ENCODE peak calls at places on chromosomes 5 and 9, in four cellular contexts. Y, G, Z and C are unnamed samples.

GRCh38 chr5:157266286-157267007 is 524 bp downstream of the CYFIP2 start:
- DNase-seq in Y (no peak), G (no peak), Z (peak), C (no peak)

GRCh38 chr5:149172261-149172660 is 31.0 kb downstream of the ABLIM3 start:
- DNase-seq in Y (peak), G (no peak), Z (no peak), C (no peak)

GRCh38 chr5:5583832-5584231 is 161.4 kb downstream of the ICE1 start:
- DNase-seq in Y (no peak), G (no peak), Z (no peak), C (no peak)

GRCh38 chr9:28651050-28651722 is 1077.9 kb upstream of the C9orf72 start:
- DNase-seq in Y (no peak), G (no peak), Z (no peak), C (no peak)

GRCh38 chr9:107094370-107094769 is 188.7 kb upstream of the RAD23B start:
- DNase-seq in Y (no peak), G (no peak), Z (no peak), C (no peak)

GRCh38 chr5:163306421-163306820 is 131.0 kb upstream of the CCNG1 start:
- DNase-seq in Y (no peak), G (no peak), Z (no peak), C (no peak)

GRCh38 chr9:89781838-89782237 is 177.0 kb downstream of the GADD45G start:
- DNase-seq in Y (no peak), G (peak), Z (no peak), C (no peak)

GRCh38 chr5:103360475-103360874 is 101.9 kb downstream of the MACIR start:
- DNase-seq in Y (no peak), G (no peak), Z (no peak), C (no peak)

GRCh38 chr9:123893146-123893545 is 36.8 kb downstream of the DENND1A start:
- DNase-seq in Y (no peak), G (no peak), Z (no peak), C (no peak)

GRCh38 chr5:108747111-108748009 is at the start of gene FER:
- DNase-seq in Y (peak), G (no peak), Z (no peak), C (no peak)

GRCh38 chr5:400282-401215 is 42.4 kb upstream of the EXOC3 start:
- DNase-seq in Y (no peak), G (peak), Z (no peak), C (no peak)

GRCh38 chr9:16337322-16338029 is 533.0 kb downstream of the BNC2 start:
- DNase-seq in Y (peak), G (no peak), Z (no peak), C (no peak)

GRCh38 chr5:133508845-133509741 is 103.2 kb downstream of the FSTL4 start:
- DNase-seq in Y (peak), G (no peak), Z (no peak), C (no peak)

GRCh38 chr5:139664727-139665351 is 16.7 kb downstream of the CXXC5 start:
- DNase-seq in Y (no peak), G (peak), Z (peak), C (no peak)

GRCh38 chr9:134641173-134641985 is at the start of gene COL5A1:
- DNase-seq in Y (no peak), G (peak), Z (peak), C (no peak)

GRCh38 chr9:13354733-13355132 is 75.2 kb upstream of the MPDZ start:
- DNase-seq in Y (no peak), G (no peak), Z (no peak), C (no peak)

GRCh38 chr9:11794984-11795383 is 898.2 kb upstream of the TYRP1 start:
- DNase-seq in Y (no peak), G (no peak), Z (no peak), C (no peak)

GRCh38 chr9:133492061-133493021 is 13.4 kb upstream of the SLC2A6 start:
- DNase-seq in Y (no peak), G (peak), Z (no peak), C (no peak)

GRCh38 chr9:16417101-16417500 is 453.4 kb downstream of the BNC2 start:
- DNase-seq in Y (peak), G (no peak), Z (no peak), C (no peak)

GRCh38 chr9:125990793-125991220 is 243.6 kb downstream of the PBX3 start:
- DNase-seq in Y (no peak), G (peak), Z (peak), C (no peak)

GRCh38 chr9:87620727-87621322 is 105.1 kb upstream of the CTSL start:
- DNase-seq in Y (no peak), G (no peak), Z (no peak), C (no peak)

GRCh38 chr9:104088416-104088815 is 5.7 kb upstream of the SMC2 start:
- DNase-seq in Y (no peak), G (no peak), Z (no peak), C (no peak)

GRCh38 chr9:19701991-19702390 is 86.8 kb downstream of the SLC24A2 start:
- DNase-seq in Y (no peak), G (no peak), Z (no peak), C (no peak)

GRCh38 chr9:19698960-19699359 is 89.9 kb downstream of the SLC24A2 start:
- DNase-seq in Y (no peak), G (no peak), Z (no peak), C (no peak)

GRCh38 chr9:19703702-19704101 is 85.1 kb downstream of the SLC24A2 start:
- DNase-seq in Y (no peak), G (no peak), Z (no peak), C (no peak)

GRCh38 chr9:19699757-19700156 is 89.1 kb downstream of the SLC24A2 start:
- DNase-seq in Y (no peak), G (no peak), Z (no peak), C (no peak)

GRCh38 chr9:19701274-19701673 is 87.6 kb downstream of the SLC24A2 start:
- DNase-seq in Y (no peak), G (no peak), Z (no peak), C (no peak)
- H3K27ac ChIP-seq in Y (no peak), G (no peak), Z (no peak), C (no peak)

GRCh38 chr5:17089690-17090089 is 127.7 kb upstream of the BASP1 start:
- DNase-seq in Y (no peak), G (no peak), Z (no peak), C (no peak)

GRCh38 chr5:17089001-17089400 is 128.4 kb upstream of the BASP1 start:
- DNase-seq in Y (no peak), G (no peak), Z (no peak), C (no peak)

GRCh38 chr5:17088051-17088450 is 129.4 kb upstream of the BASP1 start:
- DNase-seq in Y (no peak), G (no peak), Z (no peak), C (no peak)

GRCh38 chr5:17090839-17091238 is 126.6 kb upstream of the BASP1 start:
- DNase-seq in Y (no peak), G (no peak), Z (no peak), C (no peak)

DNA sequence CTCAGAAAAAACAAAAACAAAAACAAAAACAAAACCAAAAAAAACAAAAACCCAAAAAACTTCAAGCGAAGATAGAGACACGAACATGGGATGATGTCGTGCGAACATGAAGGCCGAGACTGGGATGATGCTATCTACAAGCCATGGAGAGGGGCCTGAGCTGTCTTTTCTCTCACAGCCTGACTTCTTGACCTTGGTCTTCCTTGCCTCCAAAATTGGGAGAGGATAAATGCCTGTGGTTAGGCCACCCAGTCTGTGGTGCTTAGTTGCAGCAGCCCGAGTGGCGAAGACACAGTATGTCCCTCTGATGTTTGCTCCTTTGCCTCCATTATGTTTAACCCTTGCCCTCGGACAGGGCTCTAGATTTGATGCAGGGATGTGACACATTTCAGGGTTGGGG is 130.4 kb upstream of the BASP1 start:
- DNase-seq in Y (no peak), G (no peak), Z (no peak), C (no peak)
- H3K27ac ChIP-seq in Y (no peak), G (no peak), Z (no peak), C (no peak)

DNA sequence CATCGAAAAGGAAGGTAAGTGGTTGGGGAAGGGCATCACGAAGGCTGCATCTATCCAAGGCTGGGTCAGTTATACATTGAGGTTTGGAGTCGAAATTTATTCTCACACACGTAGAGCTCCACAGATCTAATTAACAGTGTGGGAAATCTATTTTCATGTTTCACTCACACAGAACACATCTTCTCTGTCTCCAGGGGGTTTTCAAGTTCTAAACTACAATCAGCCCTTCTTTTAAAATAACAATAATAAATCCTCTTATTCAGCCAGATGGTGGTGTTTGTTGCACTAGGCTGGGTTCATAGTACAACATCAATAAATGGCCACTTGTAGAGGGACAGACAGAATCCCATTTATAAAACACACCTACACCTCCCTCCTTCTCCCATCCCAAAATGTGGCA is 174.5 kb upstream of the KLF9 start:
- DNase-seq in Y (no peak), G (no peak), Z (no peak), C (no peak)
- H3K27ac ChIP-seq in Y (no peak), G (peak), Z (peak), C (peak)

DNA sequence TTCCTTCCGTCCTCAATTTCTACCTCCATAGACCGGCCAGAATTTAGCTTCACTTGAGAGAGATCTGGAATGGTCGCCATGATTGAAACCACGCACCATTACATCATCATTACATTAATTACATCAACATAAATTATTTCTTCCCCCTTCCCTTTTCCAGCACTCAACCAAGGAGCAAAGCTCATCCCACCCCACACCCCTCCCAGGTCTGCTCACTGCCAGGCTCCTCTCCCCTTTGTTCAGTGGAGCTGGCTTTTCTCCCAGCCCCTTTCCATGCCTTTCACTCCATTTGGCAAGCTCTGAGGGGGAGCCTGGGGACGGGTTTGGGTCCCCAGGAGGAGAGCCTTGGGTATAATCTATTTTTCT is 8.4 kb downstream of the RACK1 start:
- DNase-seq in Y (no peak), G (no peak), Z (no peak), C (no peak)
- H3K27ac ChIP-seq in Y (peak), G (no peak), Z (no peak), C (no peak)

DNA sequence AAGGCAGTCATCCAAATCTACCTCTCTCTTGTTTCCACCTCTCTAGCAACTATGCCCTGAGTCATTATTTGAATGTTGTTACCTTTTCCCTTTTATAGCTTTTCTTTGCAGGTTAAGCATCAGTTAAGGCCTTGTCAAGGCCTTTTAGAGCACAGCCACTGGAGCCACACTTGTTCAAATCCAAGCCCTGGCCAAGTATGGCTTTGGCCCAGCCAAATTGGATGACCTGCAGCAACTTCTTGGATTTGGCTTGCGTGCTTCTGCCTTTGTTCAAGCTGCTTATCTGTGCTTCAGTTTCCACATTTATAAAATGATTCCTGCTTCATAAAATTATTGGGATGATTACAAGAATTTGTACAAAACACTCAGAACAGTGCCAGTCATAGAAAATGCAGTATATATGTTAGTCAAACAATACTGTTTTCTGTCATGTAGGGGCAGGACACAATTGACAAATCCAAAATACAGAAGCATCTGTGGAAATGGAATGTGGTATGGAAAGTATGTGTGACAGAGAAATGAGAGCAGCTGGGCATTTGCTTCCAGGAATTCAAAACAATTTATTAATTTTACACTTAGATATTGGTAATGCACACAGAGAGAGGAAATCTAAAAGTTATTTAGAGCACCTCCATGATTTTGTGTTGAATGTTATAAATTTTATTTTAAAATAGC is 17.9 kb upstream of the RLN1 start:
- DNase-seq in Y (no peak), G (no peak), Z (no peak), C (no peak)
- H3K27ac ChIP-seq in Y (no peak), G (no peak), Z (no peak), C (no peak)

GRCh38 chr5:78959767-78960166 is 25.3 kb downstream of the ARSB start:
- DNase-seq in Y (no peak), G (no peak), Z (no peak), C (no peak)
- H3K27ac ChIP-seq in Y (no peak), G (no peak), Z (no peak), C (no peak)

DNA sequence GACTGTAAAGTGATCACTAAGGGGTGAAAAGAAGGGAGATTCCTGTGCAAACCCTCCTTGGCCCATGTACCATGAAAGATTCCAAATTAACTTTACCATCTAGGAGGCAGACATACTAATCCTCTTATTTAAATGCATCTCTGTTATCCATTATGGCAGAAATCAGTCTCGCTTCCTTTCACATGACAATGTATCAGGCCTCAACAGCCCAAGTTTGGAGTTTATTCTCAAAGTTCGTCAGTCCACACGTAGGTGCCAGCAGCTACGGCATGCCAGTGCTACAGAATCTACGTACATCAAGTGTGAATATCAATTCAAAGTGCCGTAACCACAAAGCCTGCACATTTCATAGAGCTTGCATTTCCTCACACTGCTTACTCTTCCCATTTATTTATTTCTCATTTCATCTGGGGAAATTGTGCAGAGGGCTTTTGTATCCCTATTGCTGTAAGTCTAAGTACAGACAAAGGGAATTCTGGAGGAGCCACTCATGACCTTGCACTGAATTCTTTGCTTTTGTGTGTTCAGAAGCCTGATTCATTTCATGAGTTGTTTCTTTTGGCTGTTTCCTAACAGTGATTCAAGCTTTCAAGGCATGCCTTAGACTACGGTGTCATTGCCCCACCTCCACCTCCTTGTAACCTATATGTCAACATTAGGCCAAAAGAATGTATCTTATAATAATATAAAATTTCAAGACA is 10.0 kb downstream of the ENC1 start:
- DNase-seq in Y (peak), G (no peak), Z (no peak), C (no peak)
- H3K27ac ChIP-seq in Y (peak), G (no peak), Z (peak), C (peak)

GRCh38 chr5:55324006-55324405 is 16.2 kb downstream of the MTREX start:
- DNase-seq in Y (no peak), G (no peak), Z (no peak), C (no peak)
- H3K27ac ChIP-seq in Y (no peak), G (peak), Z (no peak), C (no peak)

DNA sequence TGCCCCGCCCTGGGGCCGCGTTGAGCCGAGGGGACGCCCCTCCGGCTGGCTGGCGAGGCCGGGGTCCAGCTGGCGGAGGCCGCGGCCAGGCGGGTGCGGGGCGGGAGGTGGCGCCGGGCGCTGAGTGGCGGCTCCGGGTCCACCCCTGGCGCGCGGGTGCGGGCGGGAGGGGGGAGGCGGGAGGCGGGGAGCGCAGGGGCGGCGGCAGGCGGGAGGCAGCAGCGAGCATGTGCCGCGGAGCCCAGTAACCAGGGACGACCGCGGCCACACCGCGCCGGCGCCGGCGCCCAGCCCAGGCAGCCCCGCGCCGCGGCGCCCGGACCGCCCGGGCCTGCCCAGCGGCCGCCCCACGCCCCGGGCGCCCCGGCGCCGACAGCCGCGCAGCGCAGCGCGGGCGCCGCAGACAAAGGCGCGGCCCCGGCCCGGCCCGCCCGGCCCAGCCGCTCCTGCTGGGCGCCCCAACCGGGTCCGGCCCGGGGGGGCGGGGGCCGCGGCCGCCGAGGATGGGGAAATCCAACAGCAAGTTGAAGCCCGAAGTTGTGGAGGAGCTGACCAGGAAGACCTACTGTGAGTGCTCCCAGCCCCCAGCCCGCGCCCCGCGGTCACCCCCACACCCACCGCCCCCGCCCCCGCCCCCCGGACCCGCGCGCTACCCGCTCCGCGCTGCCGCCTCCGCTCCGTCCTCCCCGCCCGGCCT is at the start of gene NCS1:
- DNase-seq in Y (no peak), G (peak), Z (peak), C (no peak)
- H3K27ac ChIP-seq in Y (no peak), G (no peak), Z (no peak), C (peak)